ENCODE peak calls at places on chromosomes 6 and 20, in ten cellular contexts. One of them, this sample, is unnamed.

GRCh38 chr6:169707772-169708171 is 5.8 kb downstream of the C6orf120 start:
- DNase-seq in NCI-H524: no peak
- DNase-seq in aorta: no peak
- DNase-seq in amygdala: no peak
- DNase-seq in NCI-H2171 treated with DMSO at 0.1 percent for 48 hours: no peak
- DNase-seq in naive B cell: no peak
- DNase-seq in stimulated activated CD8-positive, alpha-beta memory T cell treated with anti-CD3 and anti-CD28 coated beads, Interleukin-12 subunit alpha, Interleukin-12 subunit beta, amount 100 ng/mL, for 4 hours: no peak
- DNase-seq in mesothelial cell of epicardium: no peak
- DNase-seq in non-pigmented ciliary epithelial cell: no peak
- DNase-seq in IMR-90: no peak
- DNase-seq in this sample: no peak

GRCh38 chr6:142542704-142543233 is 241.0 kb downstream of the ADGRG6 start:
- DNase-seq in NCI-H524: no peak
- DNase-seq in aorta: no peak
- DNase-seq in amygdala: no peak
- DNase-seq in NCI-H2171 treated with DMSO at 0.1 percent for 48 hours: no peak
- DNase-seq in naive B cell: no peak
- DNase-seq in stimulated activated CD8-positive, alpha-beta memory T cell treated with anti-CD3 and anti-CD28 coated beads, Interleukin-12 subunit alpha, Interleukin-12 subunit beta, amount 100 ng/mL, for 4 hours: no peak
- DNase-seq in mesothelial cell of epicardium: no peak
- DNase-seq in non-pigmented ciliary epithelial cell: peak
- DNase-seq in IMR-90: peak
- DNase-seq in this sample: no peak

GRCh38 chr6:158122048-158122447 is 46.0 kb downstream of the SERAC1 start:
- DNase-seq in NCI-H524: no peak
- DNase-seq in aorta: no peak
- DNase-seq in amygdala: no peak
- DNase-seq in NCI-H2171 treated with DMSO at 0.1 percent for 48 hours: no peak
- DNase-seq in naive B cell: no peak
- DNase-seq in stimulated activated CD8-positive, alpha-beta memory T cell treated with anti-CD3 and anti-CD28 coated beads, Interleukin-12 subunit alpha, Interleukin-12 subunit beta, amount 100 ng/mL, for 4 hours: no peak
- DNase-seq in mesothelial cell of epicardium: no peak
- DNase-seq in non-pigmented ciliary epithelial cell: no peak
- DNase-seq in IMR-90: no peak
- DNase-seq in this sample: no peak

GRCh38 chr6:21213492-21213891 is 380.1 kb upstream of the SOX4 start:
- DNase-seq in NCI-H524: no peak
- DNase-seq in aorta: no peak
- DNase-seq in amygdala: no peak
- DNase-seq in NCI-H2171 treated with DMSO at 0.1 percent for 48 hours: no peak
- DNase-seq in naive B cell: no peak
- DNase-seq in stimulated activated CD8-positive, alpha-beta memory T cell treated with anti-CD3 and anti-CD28 coated beads, Interleukin-12 subunit alpha, Interleukin-12 subunit beta, amount 100 ng/mL, for 4 hours: no peak
- DNase-seq in mesothelial cell of epicardium: no peak
- DNase-seq in non-pigmented ciliary epithelial cell: no peak
- DNase-seq in IMR-90: no peak
- DNase-seq in this sample: no peak

GRCh38 chr6:155417454-155417853 is 38.2 kb downstream of the NOX3 start:
- DNase-seq in NCI-H524: no peak
- DNase-seq in aorta: no peak
- DNase-seq in amygdala: no peak
- DNase-seq in NCI-H2171 treated with DMSO at 0.1 percent for 48 hours: no peak
- DNase-seq in naive B cell: no peak
- DNase-seq in stimulated activated CD8-positive, alpha-beta memory T cell treated with anti-CD3 and anti-CD28 coated beads, Interleukin-12 subunit alpha, Interleukin-12 subunit beta, amount 100 ng/mL, for 4 hours: no peak
- DNase-seq in mesothelial cell of epicardium: no peak
- DNase-seq in non-pigmented ciliary epithelial cell: no peak
- DNase-seq in IMR-90: peak
- DNase-seq in this sample: no peak

GRCh38 chr6:43669922-43670622 is 17.5 kb downstream of the MRPS18A start:
- DNase-seq in NCI-H524: no peak
- DNase-seq in aorta: peak
- DNase-seq in amygdala: no peak
- DNase-seq in NCI-H2171 treated with DMSO at 0.1 percent for 48 hours: no peak
- DNase-seq in naive B cell: no peak
- DNase-seq in stimulated activated CD8-positive, alpha-beta memory T cell treated with anti-CD3 and anti-CD28 coated beads, Interleukin-12 subunit alpha, Interleukin-12 subunit beta, amount 100 ng/mL, for 4 hours: no peak
- DNase-seq in mesothelial cell of epicardium: no peak
- DNase-seq in non-pigmented ciliary epithelial cell: no peak
- DNase-seq in IMR-90: no peak
- DNase-seq in this sample: peak

GRCh38 chr6:12312736-12313135 is 22.6 kb downstream of the EDN1 start:
- DNase-seq in NCI-H524: peak
- DNase-seq in aorta: no peak
- DNase-seq in amygdala: no peak
- DNase-seq in NCI-H2171 treated with DMSO at 0.1 percent for 48 hours: no peak
- DNase-seq in naive B cell: no peak
- DNase-seq in stimulated activated CD8-positive, alpha-beta memory T cell treated with anti-CD3 and anti-CD28 coated beads, Interleukin-12 subunit alpha, Interleukin-12 subunit beta, amount 100 ng/mL, for 4 hours: no peak
- DNase-seq in mesothelial cell of epicardium: no peak
- DNase-seq in non-pigmented ciliary epithelial cell: no peak
- DNase-seq in IMR-90: no peak
- DNase-seq in this sample: no peak

GRCh38 chr20:17806739-17807441 is 107.1 kb downstream of the BANF2 start:
- DNase-seq in NCI-H524: no peak
- DNase-seq in aorta: peak
- DNase-seq in amygdala: no peak
- DNase-seq in NCI-H2171 treated with DMSO at 0.1 percent for 48 hours: no peak
- DNase-seq in naive B cell: no peak
- DNase-seq in stimulated activated CD8-positive, alpha-beta memory T cell treated with anti-CD3 and anti-CD28 coated beads, Interleukin-12 subunit alpha, Interleukin-12 subunit beta, amount 100 ng/mL, for 4 hours: no peak
- DNase-seq in mesothelial cell of epicardium: peak
- DNase-seq in non-pigmented ciliary epithelial cell: peak
- DNase-seq in IMR-90: peak
- DNase-seq in this sample: no peak

GRCh38 chr6:107444277-107444676 is 15.1 kb downstream of the PDSS2 start:
- DNase-seq in NCI-H524: no peak
- DNase-seq in aorta: no peak
- DNase-seq in amygdala: no peak
- DNase-seq in NCI-H2171 treated with DMSO at 0.1 percent for 48 hours: no peak
- DNase-seq in naive B cell: no peak
- DNase-seq in stimulated activated CD8-positive, alpha-beta memory T cell treated with anti-CD3 and anti-CD28 coated beads, Interleukin-12 subunit alpha, Interleukin-12 subunit beta, amount 100 ng/mL, for 4 hours: no peak
- DNase-seq in mesothelial cell of epicardium: no peak
- DNase-seq in non-pigmented ciliary epithelial cell: no peak
- DNase-seq in IMR-90: peak
- DNase-seq in this sample: no peak

GRCh38 chr6:14676084-14676483 is 558.5 kb downstream of the CD83 start:
- DNase-seq in NCI-H524: no peak
- DNase-seq in aorta: no peak
- DNase-seq in amygdala: no peak
- DNase-seq in NCI-H2171 treated with DMSO at 0.1 percent for 48 hours: no peak
- DNase-seq in naive B cell: no peak
- DNase-seq in stimulated activated CD8-positive, alpha-beta memory T cell treated with anti-CD3 and anti-CD28 coated beads, Interleukin-12 subunit alpha, Interleukin-12 subunit beta, amount 100 ng/mL, for 4 hours: no peak
- DNase-seq in mesothelial cell of epicardium: no peak
- DNase-seq in non-pigmented ciliary epithelial cell: no peak
- DNase-seq in IMR-90: peak
- DNase-seq in this sample: no peak

GRCh38 chr6:37256692-37257319 is 766 bp upstream of the TBC1D22B start:
- DNase-seq in NCI-H524: no peak
- DNase-seq in aorta: no peak
- DNase-seq in amygdala: no peak
- DNase-seq in NCI-H2171 treated with DMSO at 0.1 percent for 48 hours: no peak
- DNase-seq in naive B cell: no peak
- DNase-seq in stimulated activated CD8-positive, alpha-beta memory T cell treated with anti-CD3 and anti-CD28 coated beads, Interleukin-12 subunit alpha, Interleukin-12 subunit beta, amount 100 ng/mL, for 4 hours: no peak
- DNase-seq in mesothelial cell of epicardium: no peak
- DNase-seq in non-pigmented ciliary epithelial cell: no peak
- DNase-seq in IMR-90: peak
- DNase-seq in this sample: peak

This sample was measured in PC-9.